ENCODE peak calls at places on chromosomes 4 and X, in six cellular contexts. A, N, P, K, W and S are unnamed samples.

GRCh38 chr4:2789801-2790582 is 2.9 kb upstream of the SH3BP2 start:
- DNase-seq in W (no peak), A (no peak), N (no peak), P (no peak), K (no peak), S (no peak)

GRCh38 chr4:100081511-100081910 is 108.8 kb downstream of the DDIT4L start:
- DNase-seq in W (no peak), N (no peak), A (no peak), P (peak; percentile 69), K (no peak), S (no peak)

GRCh38 chrX:20461576-20461975 is 194.9 kb upstream of the RPS6KA3 start:
- DNase-seq in N (peak; percentile 71), A (no peak), K (no peak), P (peak; percentile 81), W (no peak), S (no peak)

GRCh38 chr4:113539408-113539807 is 222.1 kb downstream of the CAMK2D start:
- DNase-seq in W (no peak), P (peak; percentile 46), N (peak; percentile 75), K (no peak), A (no peak), S (no peak)

GRCh38 chr4:173182403-173182802 is 13.8 kb downstream of the GALNT7 start:
- DNase-seq in W (no peak), A (no peak), K (no peak), N (peak; percentile 85), P (peak; percentile 88), S (no peak)

GRCh38 chrX:5971300-5971699 is 257.4 kb downstream of the NLGN4X start:
- DNase-seq in K (no peak), A (no peak), N (peak; percentile 43), W (no peak), P (no peak), S (no peak)

GRCh38 chrX:45400380-45400779 is 199.7 kb upstream of the DIPK2B start:
- DNase-seq in K (no peak), W (no peak), P (peak; percentile 53), N (peak; percentile 7), A (no peak), S (no peak)

GRCh38 chr4:185830263-185830994 is 18.4 kb upstream of the SORBS2 start:
- DNase-seq in K (no peak), P (no peak), N (no peak), W (no peak), A (no peak), S (no peak)

GRCh38 chr4:53489279-53489889 is 101.9 kb downstream of the LNX1 start:
- DNase-seq in P (peak; percentile 63), N (peak; percentile 87), A (no peak), W (no peak), K (no peak), S (no peak)

GRCh38 chrX:6708676-6709075 is 173.8 kb upstream of the VCX3A start:
- DNase-seq in W (no peak), N (no peak), A (no peak), K (no peak), P (no peak), S (no peak)

GRCh38 chr4:47485047-47485692 is at the start of gene ATP10D:
- DNase-seq in P (peak; percentile 91), K (peak; percentile 98), W (peak; percentile 75), N (peak; percentile 90), A (peak; percentile 96), S (peak; percentile 93)

GRCh38 chr4:70902577-70903281 is 560 bp downstream of the MOB1B start:
- DNase-seq in P (peak; percentile 43), W (peak; percentile 26), K (no peak), N (no peak), A (no peak), S (no peak)

GRCh38 chrX:10033360-10034007 is 66.3 kb downstream of the CLDN34 start:
- DNase-seq in W (no peak), P (peak; percentile 16), N (peak; percentile 36), K (no peak), A (no peak), S (no peak)

GRCh38 chrX:46758163-46758955 is 559 bp downstream of the SLC9A7 start:
- DNase-seq in P (peak; percentile 45), K (no peak), N (no peak), W (peak; percentile 20), A (peak; percentile 29), S (no peak)